ENCODE peak calls at places on chromosomes 6 and 20, in four cellular contexts. One of them, this sample, is unnamed.

GRCh38 chr6:118952683-118953082 is 17.7 kb upstream of the MCM9 start:
- DNase-seq in epithelial cell of esophagus: no peak
- DNase-seq in fibroblast of the aortic adventitia: no peak
- DNase-seq in HFF-Myc: no peak
- DNase-seq in this sample: no peak

GRCh38 chr20:47464380-47465101 is 37.1 kb upstream of the NCOA3 start:
- DNase-seq in epithelial cell of esophagus: peak
- DNase-seq in fibroblast of the aortic adventitia: peak
- DNase-seq in HFF-Myc: peak
- DNase-seq in this sample: peak

GRCh38 chr6:65350525-65350924 is 356.5 kb downstream of the EYS start:
- DNase-seq in epithelial cell of esophagus: no peak
- DNase-seq in fibroblast of the aortic adventitia: no peak
- DNase-seq in HFF-Myc: no peak
- DNase-seq in this sample: no peak

GRCh38 chr6:44001318-44001868 is 125.9 kb downstream of the MRPL14 start:
- DNase-seq in epithelial cell of esophagus: peak
- DNase-seq in fibroblast of the aortic adventitia: no peak
- DNase-seq in HFF-Myc: no peak
- DNase-seq in this sample: no peak

GRCh38 chr20:60407938-60408337 is 449.7 kb downstream of the CDH26 start:
- DNase-seq in epithelial cell of esophagus: no peak
- DNase-seq in fibroblast of the aortic adventitia: no peak
- DNase-seq in HFF-Myc: no peak
- DNase-seq in this sample: no peak

GRCh38 chr20:15976047-15976731 is 597.1 kb downstream of the KIF16B start:
- DNase-seq in epithelial cell of esophagus: no peak
- DNase-seq in fibroblast of the aortic adventitia: no peak
- DNase-seq in HFF-Myc: no peak
- DNase-seq in this sample: no peak

GRCh38 chr20:1805161-1805581 is 90.0 kb upstream of the SIRPA start:
- DNase-seq in epithelial cell of esophagus: peak
- DNase-seq in fibroblast of the aortic adventitia: no peak
- DNase-seq in HFF-Myc: no peak
- DNase-seq in this sample: no peak

GRCh38 chr6:105902401-105903031 is 183.6 kb upstream of the PRDM1 start:
- DNase-seq in epithelial cell of esophagus: no peak
- DNase-seq in fibroblast of the aortic adventitia: peak
- DNase-seq in HFF-Myc: peak
- DNase-seq in this sample: no peak

GRCh38 chr20:5290596-5290995 is 26.2 kb downstream of the PROKR2 start:
- DNase-seq in epithelial cell of esophagus: no peak
- DNase-seq in fibroblast of the aortic adventitia: no peak
- DNase-seq in HFF-Myc: no peak
- DNase-seq in this sample: no peak

GRCh38 chr6:13615802-13616140 is 636 bp downstream of the NOL7 start:
- DNase-seq in epithelial cell of esophagus: peak
- DNase-seq in fibroblast of the aortic adventitia: peak
- DNase-seq in HFF-Myc: no peak
- DNase-seq in this sample: no peak

GRCh38 chr6:38567436-38567835 is 72.3 kb downstream of the BTBD9 start:
- DNase-seq in epithelial cell of esophagus: peak
- DNase-seq in fibroblast of the aortic adventitia: peak
- DNase-seq in HFF-Myc: peak
- DNase-seq in this sample: peak

GRCh38 chr6:41193884-41194283 is 7.1 kb downstream of the TREML2 start:
- DNase-seq in epithelial cell of esophagus: no peak
- DNase-seq in fibroblast of the aortic adventitia: no peak
- DNase-seq in HFF-Myc: no peak
- DNase-seq in this sample: no peak

GRCh38 chr6:34514593-34515472 is 41.3 kb downstream of the SPDEF start:
- DNase-seq in epithelial cell of esophagus: no peak
- DNase-seq in fibroblast of the aortic adventitia: peak
- DNase-seq in HFF-Myc: peak
- DNase-seq in this sample: no peak

GRCh38 chr6:161414180-161414579 is 140.3 kb upstream of the AGPAT4 start:
- DNase-seq in epithelial cell of esophagus: no peak
- DNase-seq in fibroblast of the aortic adventitia: no peak
- DNase-seq in HFF-Myc: no peak
- DNase-seq in this sample: no peak
- H3K4me3 ChIP-seq in epithelial cell of esophagus: no peak
- H3K4me3 ChIP-seq in fibroblast of the aortic adventitia: no peak
- H3K4me3 ChIP-seq in HFF-Myc: no peak
- H3K4me3 ChIP-seq in this sample: no peak

GRCh38 chr6:170135821-170136471 is 154.9 kb downstream of the DLL1 start:
- DNase-seq in epithelial cell of esophagus: no peak
- DNase-seq in fibroblast of the aortic adventitia: no peak
- DNase-seq in HFF-Myc: no peak
- DNase-seq in this sample: no peak
- H3K4me3 ChIP-seq in epithelial cell of esophagus: no peak
- H3K4me3 ChIP-seq in fibroblast of the aortic adventitia: no peak
- H3K4me3 ChIP-seq in HFF-Myc: no peak
- H3K4me3 ChIP-seq in this sample: no peak

GRCh38 chr6:32842021-32842650 is 1.7 kb downstream of the PSMB8 start:
- DNase-seq in epithelial cell of esophagus: no peak
- DNase-seq in fibroblast of the aortic adventitia: no peak
- DNase-seq in HFF-Myc: no peak
- DNase-seq in this sample: no peak
- H3K4me3 ChIP-seq in epithelial cell of esophagus: no peak
- H3K4me3 ChIP-seq in fibroblast of the aortic adventitia: no peak
- H3K4me3 ChIP-seq in HFF-Myc: no peak
- H3K4me3 ChIP-seq in this sample: no peak

DNA sequence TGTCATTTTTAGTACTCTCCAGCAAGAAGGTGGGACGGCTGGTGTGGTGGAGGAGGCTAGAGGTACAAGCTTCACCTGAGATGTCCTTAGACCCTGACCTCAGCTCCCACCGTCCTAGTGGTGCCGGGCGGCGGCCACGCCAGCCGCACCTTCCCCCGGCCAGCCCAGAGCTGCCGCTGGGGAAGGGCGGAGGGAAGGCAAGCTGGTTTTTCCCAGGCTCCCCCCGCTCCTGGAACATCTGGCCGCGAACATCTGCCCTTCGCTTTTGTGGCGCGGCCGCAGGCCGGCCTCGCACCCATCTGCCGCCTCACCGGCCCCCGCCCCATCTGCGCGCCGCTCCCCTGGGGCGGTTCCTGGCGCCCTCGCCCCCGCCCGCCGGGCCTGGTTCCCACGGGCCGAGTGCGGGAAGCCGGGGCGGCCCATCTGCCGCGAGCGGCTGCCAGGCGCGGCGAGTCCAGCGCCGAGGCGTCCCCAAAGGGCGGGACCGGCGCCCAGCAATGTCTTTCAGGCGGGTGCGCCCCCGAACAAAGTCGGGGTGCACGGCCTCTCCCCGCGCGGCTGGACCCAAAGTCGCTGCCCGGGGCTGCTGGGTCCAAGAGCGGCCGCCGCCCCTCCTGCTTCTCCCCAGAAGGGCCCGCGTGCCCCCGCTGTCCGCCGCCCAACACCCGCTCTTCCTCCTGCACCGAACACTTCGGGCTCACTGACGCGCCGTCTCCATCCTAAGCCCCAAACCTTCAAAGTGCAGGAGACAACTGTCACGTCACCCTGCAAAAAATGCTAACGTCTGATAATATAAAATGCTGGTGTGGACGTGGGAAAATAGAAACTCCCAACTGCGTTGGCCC is 17.3 kb upstream of the ID1 start:
- DNase-seq in epithelial cell of esophagus: peak
- DNase-seq in fibroblast of the aortic adventitia: peak
- DNase-seq in HFF-Myc: no peak
- DNase-seq in this sample: no peak
- H3K4me3 ChIP-seq in epithelial cell of esophagus: peak
- H3K4me3 ChIP-seq in fibroblast of the aortic adventitia: peak
- H3K4me3 ChIP-seq in HFF-Myc: peak
- H3K4me3 ChIP-seq in this sample: no peak

DNA sequence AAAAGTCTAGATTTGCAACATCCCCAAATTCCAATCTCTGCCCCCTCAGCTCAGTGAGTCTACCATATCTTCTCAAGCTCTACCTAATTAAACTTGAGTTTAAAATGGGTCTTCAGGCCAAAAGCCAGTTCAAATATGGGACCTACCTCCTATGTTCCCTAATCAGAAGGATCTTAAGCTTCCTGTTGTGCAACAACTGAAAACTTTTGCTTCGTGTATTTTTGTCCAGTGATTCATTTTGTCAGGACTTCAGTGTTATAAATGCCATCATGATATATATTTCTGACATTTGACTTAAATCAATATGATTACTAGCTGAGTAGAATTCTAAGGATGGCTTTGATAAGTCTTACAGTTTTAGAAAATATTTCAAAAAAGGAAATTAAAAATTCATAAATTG is 622.6 kb upstream of the PTCHD4 start:
- DNase-seq in epithelial cell of esophagus: peak
- DNase-seq in fibroblast of the aortic adventitia: peak
- DNase-seq in HFF-Myc: no peak
- DNase-seq in this sample: no peak
- H3K4me3 ChIP-seq in epithelial cell of esophagus: no peak
- H3K4me3 ChIP-seq in fibroblast of the aortic adventitia: no peak
- H3K4me3 ChIP-seq in HFF-Myc: no peak
- H3K4me3 ChIP-seq in this sample: no peak

GRCh38 chr6:144344651-144345050 is 59.5 kb downstream of the UTRN start:
- DNase-seq in epithelial cell of esophagus: no peak
- DNase-seq in fibroblast of the aortic adventitia: no peak
- DNase-seq in HFF-Myc: no peak
- DNase-seq in this sample: no peak
- H3K4me3 ChIP-seq in epithelial cell of esophagus: no peak
- H3K4me3 ChIP-seq in fibroblast of the aortic adventitia: no peak
- H3K4me3 ChIP-seq in HFF-Myc: no peak
- H3K4me3 ChIP-seq in this sample: no peak

GRCh38 chr6:7590918-7591302 is 912 bp downstream of the SNRNP48 start:
- DNase-seq in epithelial cell of esophagus: peak
- DNase-seq in fibroblast of the aortic adventitia: peak
- DNase-seq in HFF-Myc: no peak
- DNase-seq in this sample: no peak

GRCh38 chr6:7589949-7590917 is at the start of gene SNRNP48:
- DNase-seq in epithelial cell of esophagus: peak
- DNase-seq in fibroblast of the aortic adventitia: peak
- DNase-seq in HFF-Myc: peak
- DNase-seq in this sample: no peak

GRCh38 chr6:7589221-7589620 is 777 bp upstream of the SNRNP48 start:
- DNase-seq in epithelial cell of esophagus: peak
- DNase-seq in fibroblast of the aortic adventitia: no peak
- DNase-seq in HFF-Myc: no peak
- DNase-seq in this sample: no peak

GRCh38 chr6:7593234-7593633 is 3.2 kb downstream of the SNRNP48 start:
- DNase-seq in epithelial cell of esophagus: no peak
- DNase-seq in fibroblast of the aortic adventitia: no peak
- DNase-seq in HFF-Myc: no peak
- DNase-seq in this sample: no peak

DNA sequence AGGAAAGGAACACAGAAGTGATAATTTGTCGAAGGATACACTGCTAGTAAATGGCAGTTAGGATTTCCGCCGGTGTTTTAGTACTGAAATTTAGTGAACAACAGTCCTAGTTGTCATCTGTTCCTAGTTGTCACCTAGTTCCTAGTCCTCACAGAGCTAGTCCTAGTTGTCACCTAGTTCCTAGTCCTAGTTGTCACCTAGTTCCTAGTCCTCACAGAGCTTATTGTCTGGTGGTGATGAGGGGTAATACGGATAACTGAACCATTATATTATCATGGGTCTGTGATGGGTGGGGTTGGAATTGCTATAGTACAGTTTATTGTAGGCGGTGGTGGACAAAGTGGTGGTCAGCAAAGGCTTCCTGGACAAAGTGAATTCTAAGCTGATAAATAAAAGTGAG is 1.8 kb downstream of the SNRNP48 start:
- DNase-seq in epithelial cell of esophagus: no peak
- DNase-seq in fibroblast of the aortic adventitia: no peak
- DNase-seq in HFF-Myc: no peak
- DNase-seq in this sample: no peak
- H3K4me3 ChIP-seq in epithelial cell of esophagus: no peak
- H3K4me3 ChIP-seq in fibroblast of the aortic adventitia: no peak
- H3K4me3 ChIP-seq in HFF-Myc: peak
- H3K4me3 ChIP-seq in this sample: peak

DNA sequence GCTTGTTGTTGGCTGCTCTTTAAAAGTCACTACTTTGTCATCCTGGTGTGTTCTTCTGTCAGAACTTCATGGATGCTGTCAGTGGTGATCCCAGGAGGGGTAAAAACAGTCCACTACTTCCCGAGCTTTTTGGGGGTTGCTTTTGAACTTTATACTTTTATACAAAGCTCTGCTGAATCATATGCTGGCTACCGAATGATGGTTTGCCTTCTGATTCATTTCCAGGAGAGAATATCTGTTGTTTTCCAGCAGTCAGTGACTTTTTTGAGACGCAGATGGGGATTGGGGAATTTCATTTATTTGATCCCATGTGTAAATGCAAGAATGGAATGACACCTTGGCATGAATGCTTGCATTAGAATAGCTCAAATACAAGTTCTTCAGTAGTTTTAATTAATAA is 32.7 kb upstream of the COL10A1 start:
- DNase-seq in epithelial cell of esophagus: no peak
- DNase-seq in fibroblast of the aortic adventitia: peak
- DNase-seq in HFF-Myc: no peak
- DNase-seq in this sample: no peak
- H3K4me3 ChIP-seq in epithelial cell of esophagus: no peak
- H3K4me3 ChIP-seq in fibroblast of the aortic adventitia: no peak
- H3K4me3 ChIP-seq in HFF-Myc: no peak
- H3K4me3 ChIP-seq in this sample: no peak

This sample was measured in SK-N-MC.